ENCODE peak calls at places on chromosomes 6 and 20, in nine cellular contexts. U is GM23248, W is MM.1S, Q is neural progenitor cell, F is hepatocyte, Z is OCI-LY7, B is PC-3, H is GM23338, N is HCT116. G is an unnamed sample.

GRCh38 chr6:140908505-140908904 is 1224.2 kb upstream of the GJE1 start:
- DNase-seq in U (no peak), W (no peak), N (no peak), Q (no peak), H (no peak), Z (no peak), B (no peak), F (no peak), G (no peak)

GRCh38 chr20:44683263-44684046 is 31.7 kb upstream of the CCN5 start:
- DNase-seq in H (peak), B (peak), Q (peak), W (peak), F (peak), N (peak), Z (peak), U (peak), G (peak)

GRCh38 chr6:157486632-157487031 is 105.6 kb downstream of the ZDHHC14 start:
- DNase-seq in H (no peak), F (no peak), W (no peak), Z (peak), B (no peak), Q (no peak), N (no peak), U (no peak), G (no peak)

GRCh38 chr6:53306819-53307347 is 41.9 kb downstream of the ELOVL5 start:
- DNase-seq in H (no peak), W (peak), U (peak), Z (no peak), N (no peak), B (peak), F (peak), Q (no peak), G (no peak)

GRCh38 chr6:146364816-146365594 is 178.6 kb upstream of the RAB32 start:
- DNase-seq in U (peak), H (no peak), F (no peak), Z (no peak), N (no peak), B (peak), Q (no peak), W (no peak), G (no peak)

GRCh38 chr6:148869589-148869988 is 122.8 kb downstream of the UST start:
- DNase-seq in N (no peak), Z (no peak), F (no peak), H (no peak), W (no peak), Q (no peak), B (peak), U (peak), G (no peak)

GRCh38 chr6:131765081-131765852 is 42.6 kb upstream of the ENPP1 start:
- DNase-seq in W (no peak), U (peak), N (no peak), B (no peak), Z (no peak), F (no peak), H (no peak), Q (peak), G (no peak)

GRCh38 chr6:25008707-25009106 is 72.9 kb upstream of the RIPOR2 start:
- DNase-seq in U (no peak), F (no peak), Q (no peak), B (no peak), N (no peak), H (no peak), W (no peak), Z (no peak), G (no peak)

GRCh38 chr20:37348643-37349516 is 2.9 kb downstream of the SRC start:
- DNase-seq in Z (no peak), W (no peak), U (no peak), N (no peak), F (no peak), Q (no peak), B (no peak), H (no peak), G (peak)

GRCh38 chr6:138943089-138943625 is 44.9 kb downstream of the REPS1 start:
- DNase-seq in H (no peak), F (no peak), W (no peak), Z (no peak), Q (no peak), B (no peak), N (no peak), U (no peak), G (no peak)

GRCh38 chr6:132413501-132413805 is 12.2 kb upstream of the MOXD1 start:
- DNase-seq in B (no peak), Z (no peak), H (no peak), U (peak), F (no peak), N (no peak), Q (no peak), W (no peak), G (no peak)

GRCh38 chr20:23349338-23350006 is 1.1 kb upstream of the NXT1 start:
- DNase-seq in N (no peak), H (peak), Q (peak), Z (no peak), W (no peak), F (no peak), B (peak), U (no peak), G (peak)

GRCh38 chr6:298233-299049 is 6.2 kb downstream of the DUSP22 start:
- DNase-seq in U (no peak), F (no peak), B (no peak), H (no peak), W (peak), Z (peak), N (no peak), Q (no peak), G (no peak)
- TF ChIP-seq EZH2phosphoT487 in U (no peak), F (no peak), B (no peak), H (no peak), W (no peak), Z (no peak), N (no peak), Q (no peak), G (no peak)

GRCh38 chr6:12020187-12020791 is 8.2 kb downstream of the HIVEP1 start:
- DNase-seq in Q (no peak), W (no peak), N (no peak), F (no peak), B (no peak), H (no peak), U (no peak), Z (no peak), G (no peak)
- TF ChIP-seq EZH2phosphoT487 in Q (no peak), W (no peak), N (no peak), F (no peak), B (no peak), H (no peak), U (no peak), Z (no peak), G (no peak)

GRCh38 chr6:98995116-98995515 is 47.4 kb upstream of the FBXL4 start:
- DNase-seq in U (no peak), H (no peak), W (no peak), B (no peak), N (no peak), Z (no peak), Q (no peak), F (no peak), G (no peak)

GRCh38 chr6:99002826-99003225 is 55.1 kb upstream of the FBXL4 start:
- DNase-seq in U (peak), Q (no peak), N (no peak), F (no peak), H (no peak), B (no peak), Z (no peak), W (no peak), G (peak)

GRCh38 chr6:98992494-98992893 is 44.7 kb upstream of the FBXL4 start:
- DNase-seq in W (no peak), B (no peak), H (no peak), Z (no peak), N (no peak), Q (no peak), U (no peak), F (no peak), G (no peak)

DNA sequence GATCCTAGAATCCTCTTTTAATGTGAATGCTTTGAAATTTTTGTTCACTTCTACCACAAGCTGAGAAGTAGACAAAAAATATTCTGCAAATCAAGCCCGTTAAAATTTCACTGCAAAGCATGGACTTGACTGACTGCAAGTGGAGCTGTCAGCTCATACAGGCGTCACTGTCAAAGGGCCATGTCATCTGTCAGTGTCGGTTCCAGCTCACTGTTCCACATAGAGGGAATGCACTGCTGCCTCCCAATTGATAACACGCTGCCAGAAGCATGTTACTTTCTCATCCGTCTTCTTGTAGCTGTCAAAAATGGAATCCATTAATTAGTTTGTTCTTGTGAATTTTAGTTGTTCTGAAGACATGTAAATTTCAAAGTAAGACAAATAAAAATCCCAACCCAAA is 50.4 kb upstream of the FBXL4 start:
- DNase-seq in B (no peak), W (no peak), Z (no peak), H (no peak), F (no peak), N (no peak), U (no peak), Q (no peak), G (no peak)
- TF ChIP-seq EZH2phosphoT487 in B (no peak), W (no peak), Z (no peak), H (no peak), F (no peak), N (no peak), U (no peak), Q (no peak), G (no peak)

DNA sequence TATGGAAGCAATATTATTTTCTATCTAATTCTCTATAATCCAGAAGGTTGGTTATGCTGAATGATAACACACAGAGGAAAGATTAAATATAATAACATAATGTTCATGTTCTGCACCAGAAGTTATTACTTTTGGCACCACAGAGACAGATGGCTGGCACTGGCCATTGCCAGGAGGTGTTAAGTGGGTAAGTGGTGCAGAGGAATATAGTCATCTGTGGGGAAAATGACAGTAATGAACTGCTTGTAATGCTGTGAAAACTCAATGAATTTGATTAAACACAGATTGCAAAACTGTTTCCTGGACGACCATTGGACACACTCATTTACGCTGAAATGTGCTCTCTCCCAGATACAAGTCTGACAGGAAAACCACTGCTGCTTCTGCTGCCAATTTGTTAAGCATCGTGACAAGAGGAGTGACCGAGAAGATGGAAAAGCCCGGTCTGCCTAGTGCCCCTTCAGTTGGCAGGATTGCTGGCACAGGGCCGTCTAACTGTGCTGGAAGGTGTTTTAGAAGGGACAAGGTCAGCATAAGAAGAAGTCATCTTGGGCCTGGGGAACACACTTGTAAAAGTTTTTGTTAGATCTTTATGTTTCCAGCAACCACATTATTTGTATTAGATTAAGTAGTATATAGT is 567.4 kb downstream of the CBLN4 start:
- DNase-seq in H (no peak), Q (no peak), U (no peak), B (no peak), Z (no peak), W (no peak), F (no peak), N (no peak), G (peak)
- TF ChIP-seq EZH2phosphoT487 in H (no peak), Q (no peak), U (no peak), B (no peak), Z (no peak), W (no peak), F (no peak), N (no peak), G (no peak)

GRCh38 chr6:134744301-134744700 is 205.6 kb downstream of the ALDH8A1 start:
- DNase-seq in Z (no peak), Q (no peak), N (no peak), H (no peak), F (no peak), U (peak), B (no peak), W (no peak), G (no peak)

GRCh38 chr6:134741193-134741521 is 208.7 kb downstream of the ALDH8A1 start:
- DNase-seq in U (no peak), Z (peak), W (no peak), Q (peak), H (peak), N (no peak), B (peak), F (no peak), G (peak)

GRCh38 chr6:134748484-134748883 is 201.4 kb downstream of the ALDH8A1 start:
- DNase-seq in N (no peak), B (no peak), Q (no peak), Z (no peak), U (no peak), H (no peak), W (no peak), F (no peak), G (no peak)

GRCh38 chr6:134750669-134751068 is 199.2 kb downstream of the ALDH8A1 start:
- DNase-seq in F (no peak), N (no peak), Q (no peak), U (peak), H (no peak), Z (no peak), B (no peak), W (no peak), G (no peak)

DNA sequence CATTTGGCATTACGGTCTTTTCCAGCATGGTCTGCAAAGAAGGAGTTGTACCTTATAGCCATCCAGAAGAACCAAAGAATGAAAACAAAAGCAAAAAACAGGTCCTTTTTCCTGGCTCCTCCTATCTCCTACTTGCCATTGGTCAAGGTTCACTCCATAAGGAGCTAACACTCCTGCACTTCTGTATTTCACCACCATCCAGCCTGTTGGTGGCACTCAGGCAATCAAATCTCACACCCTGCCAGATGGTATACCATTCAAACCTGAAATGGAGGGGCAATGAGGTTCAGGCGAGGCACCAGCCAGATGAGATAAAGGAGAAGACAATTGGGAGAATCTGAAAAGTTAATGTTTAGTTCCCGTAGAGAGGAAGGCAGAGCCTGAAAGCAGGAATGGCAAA is 203.8 kb downstream of the ALDH8A1 start:
- DNase-seq in Z (no peak), Q (no peak), F (no peak), H (no peak), B (no peak), N (peak), U (no peak), W (no peak), G (no peak)
- TF ChIP-seq EZH2phosphoT487 in Z (no peak), Q (no peak), F (no peak), H (no peak), B (no peak), N (no peak), U (no peak), W (no peak), G (no peak)

DNA sequence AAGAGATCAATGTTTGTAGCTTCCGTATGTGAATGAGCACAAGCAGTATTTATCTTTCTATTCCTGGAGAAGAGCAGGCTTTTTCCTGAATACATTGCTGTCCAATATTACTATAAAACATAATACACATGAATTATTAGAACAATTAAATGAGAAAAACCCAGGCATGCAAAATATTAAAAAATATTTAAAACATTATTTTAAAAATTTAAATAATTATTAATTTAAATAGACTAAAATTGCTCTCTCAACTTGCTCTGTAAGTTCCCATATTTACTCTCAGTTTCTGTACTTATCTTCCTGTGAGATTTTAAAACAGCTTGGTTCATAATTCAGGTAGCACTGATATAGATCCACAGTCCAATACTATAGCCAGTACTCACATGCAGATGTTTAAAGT is 97.0 kb downstream of the PLCB1 start:
- DNase-seq in Z (no peak), U (no peak), B (no peak), Q (no peak), F (no peak), W (no peak), N (no peak), H (no peak), G (no peak)
- TF ChIP-seq EZH2phosphoT487 in Z (no peak), U (no peak), B (no peak), Q (no peak), F (no peak), W (no peak), N (no peak), H (no peak), G (no peak)

DNA sequence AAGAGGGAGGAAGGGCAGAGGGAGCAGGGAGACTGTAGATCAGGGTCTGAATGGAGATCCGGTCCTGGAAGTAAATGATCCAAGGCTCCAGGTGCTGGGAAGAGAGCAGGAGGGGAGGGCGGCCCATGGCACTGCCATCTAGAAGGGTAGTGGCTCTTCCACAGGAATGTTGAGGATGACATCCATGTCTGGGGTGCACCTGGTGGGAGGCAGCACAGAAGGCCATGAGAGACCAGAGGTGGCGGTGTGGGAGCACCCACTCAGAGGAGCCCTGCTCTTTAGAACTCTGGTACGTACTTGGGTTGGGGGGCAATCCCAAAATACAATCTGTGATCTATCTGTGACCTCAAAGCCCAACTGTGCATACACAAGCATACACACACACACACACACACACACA is 13.5 kb downstream of the DEFB132 start:
- DNase-seq in Z (no peak), W (no peak), Q (no peak), U (no peak), F (no peak), N (no peak), H (no peak), B (no peak), G (no peak)
- TF ChIP-seq EZH2phosphoT487 in Z (no peak), W (no peak), Q (no peak), U (no peak), F (no peak), N (no peak), H (no peak), B (no peak), G (no peak)

DNA sequence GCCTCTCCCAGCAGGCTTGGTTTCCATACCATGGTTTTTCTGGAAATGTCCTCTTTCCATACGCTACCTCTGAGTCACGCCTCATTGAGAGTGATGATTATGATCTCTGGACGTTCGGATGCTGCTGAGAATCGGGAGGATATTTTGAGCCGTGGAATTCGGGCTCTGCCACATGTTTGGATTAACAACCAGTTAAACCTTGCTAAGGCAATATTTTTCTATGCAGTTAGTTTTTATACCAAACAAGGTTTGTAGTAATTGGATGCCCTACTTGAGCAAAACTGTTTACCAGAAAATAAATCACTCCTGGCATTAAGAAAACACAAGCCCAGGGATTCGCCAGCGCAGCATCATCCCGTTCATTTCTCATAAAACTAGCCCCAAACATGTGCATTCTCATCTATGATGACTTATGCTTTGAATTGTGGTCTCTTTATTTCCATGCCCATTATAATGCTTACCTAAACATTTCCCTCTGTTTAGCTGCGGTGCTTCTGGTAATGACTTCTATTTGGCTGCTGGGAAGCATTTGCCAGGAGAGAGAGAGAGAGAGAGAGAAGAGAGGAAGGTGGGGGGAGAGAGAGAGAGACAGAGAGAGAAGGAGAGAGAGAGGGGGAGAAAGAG is 198.9 kb downstream of the CLIC5 start:
- DNase-seq in H (no peak), Z (no peak), W (no peak), Q (no peak), N (no peak), B (no peak), U (no peak), F (no peak), G (no peak)
- TF ChIP-seq EZH2phosphoT487 in H (no peak), Z (no peak), W (no peak), Q (no peak), N (no peak), B (no peak), U (no peak), F (peak), G (no peak)

DNA sequence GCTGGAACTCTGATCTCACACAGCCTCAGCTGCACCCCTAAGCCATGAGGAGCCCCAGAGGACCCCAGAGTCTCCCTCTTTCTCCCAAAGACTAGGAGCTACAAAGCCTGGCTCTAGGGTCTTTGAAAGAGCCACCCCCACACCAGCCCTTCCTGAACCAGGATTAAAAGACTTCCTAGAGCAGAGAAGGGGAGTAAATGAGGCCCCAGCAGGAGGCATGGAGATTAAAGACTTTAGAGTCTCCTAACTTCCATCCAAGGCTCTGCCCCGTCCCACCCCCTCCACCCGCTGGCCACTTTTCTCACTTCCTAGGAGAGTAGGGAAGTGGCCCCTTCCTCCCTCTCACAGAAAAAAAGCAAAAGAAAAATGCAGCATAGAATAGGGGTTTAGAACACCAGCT is 1.7 kb downstream of the PREX1 start:
- DNase-seq in Q (peak), U (no peak), W (no peak), Z (no peak), F (no peak), B (no peak), N (no peak), H (peak), G (no peak)
- TF ChIP-seq EZH2phosphoT487 in Q (peak), U (no peak), W (no peak), Z (no peak), F (no peak), B (no peak), N (no peak), H (no peak), G (no peak)